ENCODE peak calls at places on chromosomes 3 and 15, in ten cellular contexts. Z is thoracic aorta, T is cardiac muscle cell, L is psoas muscle, E is pancreas, A is ovary, J is A673, O is right lobe of liver, B is IMR-90, R is Peyer's patch. K is an unnamed sample.

GRCh38 chr15:80703965-80704364 is 8.9 kb downstream of the ABHD17C start:
- DNase-seq in O (no peak), L (no peak), Z (no peak), J (no peak), A (no peak), B (no peak), R (no peak), E (no peak), T (no peak), K (no peak)

GRCh38 chr3:46884929-46885328 is 7.4 kb downstream of the PTH1R start:
- DNase-seq in Z (no peak), T (no peak), L (no peak), E (no peak), J (no peak), A (no peak), R (no peak), B (no peak), O (no peak), K (no peak)

GRCh38 chr15:69509131-69509530 is 56.5 kb downstream of the RPLP1 start:
- DNase-seq in T (no peak), O (no peak), E (no peak), L (no peak), B (peak; percentile 18), Z (no peak), A (no peak), J (no peak), R (no peak), K (no peak)

GRCh38 chr3:181610973-181611265 is 100.8 kb upstream of the SOX2 start:
- DNase-seq in Z (no peak), L (no peak), A (no peak), J (no peak), E (no peak), B (no peak), O (no peak), T (no peak), R (no peak), K (no peak)

GRCh38 chr15:62462268-62462667 is 297.2 kb upstream of the C2CD4B start:
- DNase-seq in A (no peak), Z (no peak), O (no peak), T (no peak), L (no peak), R (no peak), E (no peak), J (no peak), B (no peak), K (no peak)

GRCh38 chr3:33918357-33918756 is 119.9 kb downstream of the PDCD6IP start:
- DNase-seq in B (no peak), L (no peak), R (no peak), J (no peak), A (no peak), E (no peak), Z (no peak), T (no peak), O (no peak), K (no peak)

GRCh38 chr3:169243122-169243521 is 420.4 kb downstream of the MECOM start:
- DNase-seq in O (no peak), R (no peak), E (no peak), A (no peak), T (no peak), Z (no peak), B (peak; percentile 10), L (no peak), J (peak; percentile 83), K (no peak)

GRCh38 chr15:55282284-55282833 is 7.3 kb downstream of the RAB27A start:
- DNase-seq in O (no peak), B (peak; percentile 84), T (no peak), E (peak; percentile 21), L (no peak), A (no peak), J (no peak), R (no peak), Z (no peak), K (no peak)

GRCh38 chr15:48718646-48719045 is 73.1 kb upstream of the FBN1 start:
- DNase-seq in O (no peak), R (no peak), E (no peak), Z (no peak), B (peak; percentile 59), T (no peak), L (peak; percentile 21), J (no peak), A (no peak), K (no peak)

DNA sequence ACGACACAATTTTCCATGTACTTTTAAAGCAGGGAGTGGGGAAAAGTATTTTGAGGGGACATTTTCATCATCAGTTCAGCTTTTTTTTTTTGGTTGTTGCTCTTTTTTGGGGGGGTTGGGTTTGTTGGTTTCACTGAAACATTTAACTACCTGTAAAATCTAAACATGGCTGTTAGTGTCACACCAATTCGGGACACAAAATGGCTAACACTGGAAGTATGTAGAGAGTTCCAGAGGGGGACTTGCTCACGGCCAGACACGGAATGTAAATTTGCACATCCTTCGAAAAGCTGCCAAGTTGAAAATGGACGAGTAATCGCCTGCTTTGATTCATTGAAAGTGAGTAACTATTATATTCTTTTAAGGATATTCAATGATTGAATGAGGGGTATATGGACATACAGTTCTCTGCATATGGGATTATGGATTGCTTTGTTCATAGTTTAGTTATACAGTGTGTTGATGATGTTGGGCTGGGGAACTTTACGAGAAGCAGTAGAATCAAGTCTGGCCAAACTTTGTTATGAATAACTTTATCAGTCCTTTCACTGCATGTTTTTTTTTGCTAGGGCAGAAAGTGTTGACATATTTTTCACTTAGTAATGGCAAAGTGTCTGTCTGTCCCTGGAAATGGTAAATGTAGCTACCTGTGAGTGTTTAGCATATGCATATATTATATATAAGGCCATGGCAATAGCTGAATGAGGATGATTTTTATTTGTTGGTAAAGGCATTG is 31.5 kb downstream of the MBNL1 start:
- DNase-seq in L (no peak), A (no peak), Z (no peak), B (no peak), T (no peak), R (no peak), E (no peak), J (no peak), O (no peak), K (no peak)
- H3K4me3 ChIP-seq in L (peak overlapping the region; percentile 70), A (peak overlapping the region; percentile 39), Z (peak overlapping the region; percentile 67), B (peak overlapping the region; percentile 17), T (no peak overlapping the region), R (peak overlapping the region; percentile 42), E (no peak overlapping the region), J (peak overlapping the region; percentile 50), O (peak overlapping the region; percentile 29), K (no peak overlapping the region)

DNA sequence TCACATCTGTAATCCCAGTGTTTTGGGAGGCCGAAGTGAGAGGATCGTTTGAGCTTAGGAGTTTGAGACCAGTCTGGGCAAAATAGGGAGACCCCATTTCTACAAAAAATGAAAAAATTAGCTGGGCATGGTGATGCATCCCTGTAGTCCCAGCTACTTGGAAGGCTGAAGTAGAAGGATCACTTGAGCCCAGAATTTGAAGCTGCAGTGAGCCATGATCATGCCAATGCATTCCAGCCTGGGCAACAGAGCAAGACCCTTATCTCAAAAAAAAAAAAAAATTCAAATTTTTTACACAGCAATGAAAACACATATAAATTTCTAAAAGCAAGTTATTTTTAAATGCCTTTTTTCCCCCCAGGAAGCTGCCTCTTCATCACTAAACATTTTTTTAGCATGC is 45.5 kb upstream of the IGDCC4 start:
- DNase-seq in R (no peak), J (no peak), A (no peak), T (no peak), B (no peak), L (no peak), Z (no peak), O (no peak), E (no peak), K (no peak)
- H3K36me3 ChIP-seq in R (peaks cover 89% of the 10 kb centered on the region), J (peaks cover 57% of the 10 kb centered on the region), A (no peaks in the 10 kb centered on the region), T (peaks cover 64% of the 10 kb centered on the region), B (peaks cover 41% of the 10 kb centered on the region), L (peaks cover 6% of the 10 kb centered on the region), Z (peaks cover 37% of the 10 kb centered on the region), O (peaks cover 68% of the 10 kb centered on the region), E (no peaks in the 10 kb centered on the region), K (peaks cover 7% of the 10 kb centered on the region)

DNA sequence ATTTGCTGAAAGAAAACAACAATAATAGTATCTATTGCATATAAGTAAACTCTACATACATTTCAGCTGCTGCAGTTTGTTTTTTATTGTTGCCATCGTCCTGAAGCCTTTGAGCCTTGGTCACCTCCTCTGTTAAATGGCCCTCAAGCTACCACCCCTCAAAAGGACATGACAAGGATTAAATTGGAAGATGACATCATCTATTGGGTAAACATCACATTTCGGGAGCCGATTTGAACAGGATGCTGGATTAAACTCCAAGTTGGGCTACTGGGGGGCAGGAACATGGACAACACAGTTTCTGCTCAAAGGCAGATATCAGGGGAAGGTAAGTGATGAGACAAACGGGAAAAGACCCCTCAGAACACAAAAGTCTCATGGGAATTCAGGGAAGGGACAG is 92.3 kb upstream of the ATP2B2 start:
- DNase-seq in R (no peak), L (no peak), O (no peak), T (no peak), A (no peak), B (no peak), E (no peak), J (no peak), Z (no peak), K (no peak)
- H3K27me3 ChIP-seq in R (no peaks in the 10 kb centered on the region), L (no peaks in the 10 kb centered on the region), O (no peaks in the 10 kb centered on the region), T (peaks cover 18% of the 10 kb centered on the region), A (no peaks in the 10 kb centered on the region), B (no peaks in the 10 kb centered on the region), E (no peaks in the 10 kb centered on the region), J (peaks cover 8% of the 10 kb centered on the region), Z (no peaks in the 10 kb centered on the region), K (no peaks in the 10 kb centered on the region)

GRCh38 chr15:26773485-26773877 is 615 bp upstream of the GABRB3 start:
- DNase-seq in B (no peak), J (no peak), O (no peak), A (no peak), E (no peak), R (no peak), T (peak; percentile 36), Z (no peak), L (no peak), K (peak; percentile 87)
- H3K4me3 ChIP-seq in B (no peak overlapping the region), J (no peak overlapping the region), O (no peak overlapping the region), A (peak overlapping the region; percentile 11), E (peak overlapping the region; percentile 40), R (peak overlapping the region; percentile 42), T (peak overlapping the region; percentile 40), Z (peak overlapping the region; percentile 60), L (peak overlapping the region; percentile 44), K (peak overlapping the region; percentile 72)